ENCODE peak calls at places on chromosomes 12 and 14, in eight cellular contexts. Q is HCT116; P is HFF-Myc; K is neural progenitor cell; T is iPS DF 6.9; S is lower leg skin; F is left ventricle myocardium inferior; A is CD8-positive, alpha-beta T cell. Y is an unnamed sample.

GRCh38 chr12:12323606-12324005 is 26.4 kb downstream of the MANSC1 start:
- DNase-seq in Q (no peak), T (no peak), A (no peak), F (no peak), K (no peak), S (no peak), P (no peak), Y (peak; percentile 47)

GRCh38 chr14:37870947-37871346 is 275.5 kb downstream of the TTC6 start:
- DNase-seq in P (no peak), A (no peak), F (no peak), S (no peak), Q (no peak), K (peak; percentile 3), T (no peak), Y (no peak)

GRCh38 chr12:92466391-92467305 is 236.1 kb upstream of the PLEKHG7 start:
- DNase-seq in K (peak; percentile 71), F (no peak), A (no peak), S (no peak), P (no peak), T (peak; percentile 25), Q (no peak), Y (no peak)

GRCh38 chr12:114903394-114903748 is 219.4 kb upstream of the TBX3 start:
- DNase-seq in P (no peak), K (no peak), F (no peak), S (no peak), A (no peak), Q (no peak), T (no peak), Y (no peak)

GRCh38 chr12:112570096-112570495 is 151.3 kb downstream of the PTPN11 start:
- DNase-seq in S (no peak), P (no peak), Q (no peak), F (no peak), K (no peak), A (no peak), T (no peak), Y (no peak)

GRCh38 chr14:66009104-66009503 is 477.1 kb upstream of the CCDC196 start:
- DNase-seq in F (no peak), K (peak; percentile 45), T (no peak), S (no peak), A (no peak), P (peak; percentile 12), Q (peak; percentile 13), Y (peak; percentile 36)

GRCh38 chr12:123335490-123335889 is 29.2 kb downstream of the SBNO1 start:
- DNase-seq in S (no peak), Q (no peak), T (no peak), F (no peak), A (no peak), K (no peak), P (no peak), Y (no peak)

GRCh38 chr14:55075628-55076027 is 24.2 kb downstream of the MAPK1IP1L start:
- DNase-seq in T (no peak), S (no peak), K (no peak), F (no peak), Q (no peak), P (no peak), A (no peak), Y (no peak)

GRCh38 chr12:109870648-109871047 is 9.7 kb downstream of the GLTP start:
- DNase-seq in S (no peak), A (no peak), F (no peak), Q (no peak), K (no peak), P (no peak), T (no peak), Y (no peak)

GRCh38 chr14:53875337-53875897 is 81.2 kb downstream of the BMP4 start:
- DNase-seq in S (no peak), K (no peak), T (no peak), P (no peak), F (no peak), A (no peak), Q (no peak), Y (no peak)

GRCh38 chr14:37968664-37969225 is 239.0 kb upstream of the SSTR1 start:
- DNase-seq in P (no peak), K (no peak), A (no peak), F (no peak), T (no peak), Q (no peak), S (no peak), Y (no peak)

GRCh38 chr12:128853321-128854197 is at the start of gene GLT1D1:
- DNase-seq in F (no peak), K (peak; percentile 72), S (peak; percentile 63), Q (no peak), T (no peak), P (no peak), A (no peak), Y (no peak)

GRCh38 chr14:24195186-24196070 is at the start of gene TM9SF1:
- DNase-seq in A (peak; percentile 93), T (no peak), K (peak; percentile 92), P (peak; percentile 51), S (peak; percentile 97), Q (peak; percentile 57), F (peak; percentile 92), Y (no peak)
- H3K4me3 ChIP-seq in A (peak within 1 kb of the TSS; percentile 87), T (peak within 1 kb of the TSS; percentile 68), K (peak within 1 kb of the TSS; percentile 81), P (peak within 1 kb of the TSS; percentile 89), S (peak within 1 kb of the TSS; percentile 82), Q (peak within 1 kb of the TSS; percentile 88), F (peak within 1 kb of the TSS; percentile 100), Y (peak within 1 kb of the TSS; percentile 74)

GRCh38 chr14:61369097-61369496 is 47.7 kb downstream of the PRKCH start:
- DNase-seq in T (no peak), Q (no peak), S (no peak), A (no peak), F (no peak), K (no peak), P (no peak), Y (no peak)
- H3K4me3 ChIP-seq in T (no peak overlapping the region), Q (no peak overlapping the region), S (no peak overlapping the region), A (no peak overlapping the region), F (no peak overlapping the region), K (no peak overlapping the region), P (no peak overlapping the region), Y (no peak overlapping the region)

DNA sequence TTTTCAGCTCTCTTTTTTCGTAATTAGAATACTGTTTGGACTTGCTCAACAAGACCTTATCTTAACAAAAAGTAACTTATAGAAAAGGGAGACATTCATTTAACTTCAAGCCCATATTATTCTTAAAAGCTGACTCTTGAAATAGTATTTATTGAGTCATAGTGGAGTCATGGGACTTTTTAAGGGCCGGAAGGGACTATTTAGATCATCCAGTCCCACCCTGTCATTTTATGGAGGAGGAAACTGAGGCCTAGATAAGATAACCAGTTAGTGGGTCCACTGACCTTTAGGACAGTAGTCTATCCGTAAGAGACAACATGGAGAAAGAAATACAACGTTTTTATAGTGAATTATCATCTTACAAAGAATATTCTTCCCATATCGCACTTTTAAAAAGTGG is 1.5 kb downstream of the RAP1B start:
- DNase-seq in P (no peak), T (no peak), Q (no peak), A (no peak), F (no peak), S (no peak), K (no peak), Y (no peak)
- H3K4me3 ChIP-seq in P (peak overlapping the region; percentile 91), T (no peak overlapping the region), Q (peak overlapping the region; percentile 95), A (peak overlapping the region; percentile 95), F (peak overlapping the region; percentile 82), S (peak overlapping the region; percentile 85), K (peak overlapping the region; percentile 94), Y (peak overlapping the region; percentile 95)

GRCh38 chr12:89345830-89346740 is 6.2 kb downstream of the DUSP6 start:
- DNase-seq in A (peak; percentile 51), Q (peak; percentile 61), P (peak; percentile 86), T (no peak), F (peak; percentile 45), K (peak; percentile 83), S (peak; percentile 85), Y (no peak)

GRCh38 chr12:89345376-89345775 is 6.9 kb downstream of the DUSP6 start:
- DNase-seq in F (no peak), A (no peak), Q (no peak), P (no peak), S (no peak), T (no peak), K (no peak), Y (no peak)

GRCh38 chr12:89344862-89345202 is 7.5 kb downstream of the DUSP6 start:
- DNase-seq in P (no peak), T (no peak), A (no peak), F (no peak), S (no peak), Q (no peak), K (no peak), Y (no peak)

GRCh38 chr12:89347325-89347829 is 4.9 kb downstream of the DUSP6 start:
- DNase-seq in P (no peak), Q (no peak), A (no peak), F (no peak), T (no peak), K (no peak), S (no peak), Y (no peak)

DNA sequence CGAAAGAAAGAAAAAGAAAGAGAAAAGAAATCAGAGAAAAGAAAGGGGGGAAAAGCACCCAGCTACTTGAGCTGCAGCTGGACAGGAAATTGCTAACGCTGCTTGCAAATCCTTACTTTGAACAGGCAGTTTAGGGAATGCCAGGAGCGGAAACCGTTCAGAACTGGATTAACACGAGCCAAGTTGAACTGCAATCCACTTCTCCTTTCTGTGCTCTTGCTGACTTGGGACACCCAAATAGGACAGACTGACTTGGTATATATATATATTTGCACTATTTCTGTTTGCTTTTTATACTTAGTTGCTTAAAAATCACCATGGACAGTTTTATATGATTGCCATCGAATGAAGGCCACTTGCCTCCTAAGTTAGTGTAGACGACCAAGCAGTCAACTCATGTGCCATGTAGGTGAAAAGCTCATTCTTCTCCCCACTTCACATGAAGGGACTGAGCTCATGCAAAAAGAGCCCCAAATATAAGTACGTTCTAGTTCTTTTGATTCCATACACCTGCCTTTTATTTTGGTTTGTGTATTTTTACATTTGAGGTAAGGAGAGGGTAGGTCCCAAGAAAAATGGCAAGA is 5.5 kb downstream of the DUSP6 start:
- DNase-seq in T (no peak), A (no peak), Q (peak; percentile 45), K (peak; percentile 43), F (peak; percentile 26), P (no peak), S (no peak), Y (no peak)
- H3K4me3 ChIP-seq in T (no peak overlapping the region), A (no peak overlapping the region), Q (no peak overlapping the region), K (peak overlapping the region; percentile 37), F (peak overlapping the region; percentile 89), P (peak overlapping the region; percentile 82), S (no peak overlapping the region), Y (no peak overlapping the region)

DNA sequence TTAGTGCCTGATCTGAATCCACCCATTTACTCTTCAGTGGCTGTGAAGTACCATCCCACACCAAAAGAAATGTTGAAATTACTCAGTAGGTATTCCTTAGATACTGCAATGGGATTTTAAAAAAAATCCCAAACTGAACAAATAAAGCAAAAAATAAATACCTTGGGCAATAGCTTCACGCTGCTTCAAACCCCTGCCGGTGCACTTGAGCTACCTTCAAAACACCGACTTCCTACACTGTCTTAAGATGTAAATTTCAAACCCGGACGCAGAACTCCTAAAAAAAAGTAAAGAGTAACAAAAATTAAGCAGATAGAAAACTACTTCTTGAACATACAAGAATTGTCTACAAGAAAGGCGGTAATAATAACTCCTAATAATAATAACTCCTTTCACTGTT is 677 bp downstream of the ABCC9 start:
- DNase-seq in A (no peak), P (no peak), S (no peak), T (no peak), K (no peak), Q (no peak), F (no peak), Y (no peak)
- H3K4me3 ChIP-seq in A (no peak overlapping the region), P (peak overlapping the region; percentile 36), S (no peak overlapping the region), T (no peak overlapping the region), K (peak overlapping the region; percentile 50), Q (no peak overlapping the region), F (peak overlapping the region; percentile 71), Y (peak overlapping the region; percentile 43)

Y was measured in epithelial cell of proximal tubule.